ENCODE peak calls at places on chromosomes 5 and 9, in four cellular contexts. One of them, this sample, is unnamed.

GRCh38 chr9:132164604-132165362 is 2.9 kb downstream of the NTNG2 start:
- DNase-seq in heart right ventricle: peak; percentile 53
- DNase-seq in stomach: no peak
- DNase-seq in colonic mucosa: peak; percentile 33
- DNase-seq in this sample: peak; percentile 28

GRCh38 chr5:127608077-127608660 is 40.7 kb upstream of the CTXN3 start:
- DNase-seq in colonic mucosa: no peak
- DNase-seq in stomach: no peak
- DNase-seq in heart right ventricle: no peak
- DNase-seq in this sample: no peak

GRCh38 chr9:101510344-101510940 is 23.2 kb upstream of the RNF20 start:
- DNase-seq in colonic mucosa: no peak
- DNase-seq in stomach: no peak
- DNase-seq in heart right ventricle: no peak
- DNase-seq in this sample: no peak

GRCh38 chr5:57063773-57064172 is 110.1 kb upstream of the GPBP1 start:
- DNase-seq in heart right ventricle: no peak
- DNase-seq in colonic mucosa: no peak
- DNase-seq in stomach: no peak
- DNase-seq in this sample: no peak

GRCh38 chr9:91809581-91810285 is 140.3 kb downstream of the ROR2 start:
- DNase-seq in colonic mucosa: no peak
- DNase-seq in heart right ventricle: no peak
- DNase-seq in stomach: no peak
- DNase-seq in this sample: no peak

GRCh38 chr9:86557918-86558317 is 203.7 kb upstream of the TUT7 start:
- DNase-seq in heart right ventricle: no peak
- DNase-seq in colonic mucosa: no peak
- DNase-seq in stomach: no peak
- DNase-seq in this sample: no peak

GRCh38 chr9:128242828-128243485 is 32.9 kb downstream of the GOLGA2 start:
- DNase-seq in heart right ventricle: no peak
- DNase-seq in colonic mucosa: no peak
- DNase-seq in stomach: no peak
- DNase-seq in this sample: peak; percentile 55

GRCh38 chr5:150517272-150518152 is 9.6 kb downstream of the NDST1 start:
- DNase-seq in heart right ventricle: no peak
- DNase-seq in colonic mucosa: peak; percentile 96
- DNase-seq in stomach: peak; percentile 86
- DNase-seq in this sample: peak; percentile 63

GRCh38 chr5:14105717-14106435 is 37.3 kb upstream of the TRIO start:
- DNase-seq in stomach: no peak
- DNase-seq in heart right ventricle: no peak
- DNase-seq in colonic mucosa: no peak
- DNase-seq in this sample: no peak

GRCh38 chr9:133534346-133535284 is at the start of gene ADAMTSL2:
- DNase-seq in heart right ventricle: peak; percentile 77
- DNase-seq in colonic mucosa: peak; percentile 45
- DNase-seq in stomach: peak; percentile 73
- DNase-seq in this sample: peak; percentile 78

GRCh38 chr5:111126896-111127295 is 34.7 kb downstream of the WDR36 start:
- DNase-seq in heart right ventricle: no peak
- DNase-seq in colonic mucosa: no peak
- DNase-seq in stomach: no peak
- DNase-seq in this sample: no peak

GRCh38 chr9:105004466-105005090 is 76.6 kb upstream of the ABCA1 start:
- DNase-seq in colonic mucosa: no peak
- DNase-seq in heart right ventricle: no peak
- DNase-seq in stomach: no peak
- DNase-seq in this sample: no peak

GRCh38 chr5:96492654-96493053 is 59.6 kb upstream of the PCSK1 start:
- DNase-seq in heart right ventricle: no peak
- DNase-seq in colonic mucosa: no peak
- DNase-seq in stomach: no peak
- DNase-seq in this sample: no peak

GRCh38 chr5:84715686-84716085 is 331.0 kb upstream of the EDIL3 start:
- DNase-seq in stomach: no peak
- DNase-seq in colonic mucosa: no peak
- DNase-seq in heart right ventricle: no peak
- DNase-seq in this sample: no peak

GRCh38 chr9:88460583-88461332 is 72.5 kb downstream of the SPIN1 start:
- DNase-seq in colonic mucosa: no peak
- DNase-seq in heart right ventricle: no peak
- DNase-seq in stomach: no peak
- DNase-seq in this sample: no peak

GRCh38 chr5:27594141-27594540 is 555.8 kb upstream of the CDH9 start:
- DNase-seq in stomach: no peak
- DNase-seq in heart right ventricle: no peak
- DNase-seq in colonic mucosa: no peak
- DNase-seq in this sample: no peak

GRCh38 chr9:99720455-99721050 is 101.1 kb upstream of the NR4A3 start:
- DNase-seq in colonic mucosa: no peak
- DNase-seq in stomach: no peak
- DNase-seq in heart right ventricle: no peak
- DNase-seq in this sample: no peak

GRCh38 chr5:96159076-96159475 is 197.4 kb upstream of the ELL2 start:
- DNase-seq in heart right ventricle: no peak
- DNase-seq in colonic mucosa: no peak
- DNase-seq in stomach: no peak
- DNase-seq in this sample: no peak

GRCh38 chr9:26261503-26262330 is 583.5 kb upstream of the TUSC1 start:
- DNase-seq in heart right ventricle: no peak
- DNase-seq in stomach: no peak
- DNase-seq in colonic mucosa: no peak
- DNase-seq in this sample: no peak

GRCh38 chr5:429453-430188 is 13.4 kb upstream of the EXOC3 start:
- DNase-seq in heart right ventricle: no peak
- DNase-seq in colonic mucosa: no peak
- DNase-seq in stomach: peak; percentile 23
- DNase-seq in this sample: no peak

GRCh38 chr5:135034186-135034962 is at the start of gene PITX1:
- DNase-seq in heart right ventricle: no peak
- DNase-seq in colonic mucosa: peak; percentile 72
- DNase-seq in stomach: peak; percentile 69
- DNase-seq in this sample: no peak

GRCh38 chr5:143947313-143947712 is 135.4 kb downstream of the HMHB1 start:
- DNase-seq in heart right ventricle: no peak
- DNase-seq in colonic mucosa: no peak
- DNase-seq in stomach: no peak
- DNase-seq in this sample: no peak

GRCh38 chr5:157857821-157858526 is 971 bp downstream of the CLINT1 start:
- DNase-seq in stomach: no peak
- DNase-seq in heart right ventricle: no peak
- DNase-seq in colonic mucosa: no peak
- DNase-seq in this sample: no peak

GRCh38 chr5:59893436-59894227 is at the start of gene PDE4D:
- DNase-seq in colonic mucosa: peak; percentile 25
- DNase-seq in stomach: peak; percentile 63
- DNase-seq in heart right ventricle: peak; percentile 44
- DNase-seq in this sample: peak; percentile 39
- H3K4me3 ChIP-seq in colonic mucosa: no peak within 1 kb of the TSS
- H3K4me3 ChIP-seq in stomach: peak within 1 kb of the TSS; percentile 33
- H3K4me3 ChIP-seq in heart right ventricle: peak within 1 kb of the TSS; percentile 19
- H3K4me3 ChIP-seq in this sample: peak within 1 kb of the TSS; percentile 15

GRCh38 chr9:89791754-89792153 is 186.9 kb downstream of the GADD45G start:
- DNase-seq in heart right ventricle: no peak
- DNase-seq in colonic mucosa: no peak
- DNase-seq in stomach: no peak
- DNase-seq in this sample: no peak

GRCh38 chr9:89793551-89793950 is 188.7 kb downstream of the GADD45G start:
- DNase-seq in heart right ventricle: no peak
- DNase-seq in stomach: no peak
- DNase-seq in colonic mucosa: no peak
- DNase-seq in this sample: no peak

GRCh38 chr9:89793124-89793495 is 188.3 kb downstream of the GADD45G start:
- DNase-seq in colonic mucosa: no peak
- DNase-seq in stomach: no peak
- DNase-seq in heart right ventricle: no peak
- DNase-seq in this sample: no peak

GRCh38 chr9:89790542-89791109 is 185.8 kb downstream of the GADD45G start:
- DNase-seq in colonic mucosa: no peak
- DNase-seq in heart right ventricle: no peak
- DNase-seq in stomach: no peak
- DNase-seq in this sample: no peak

DNA sequence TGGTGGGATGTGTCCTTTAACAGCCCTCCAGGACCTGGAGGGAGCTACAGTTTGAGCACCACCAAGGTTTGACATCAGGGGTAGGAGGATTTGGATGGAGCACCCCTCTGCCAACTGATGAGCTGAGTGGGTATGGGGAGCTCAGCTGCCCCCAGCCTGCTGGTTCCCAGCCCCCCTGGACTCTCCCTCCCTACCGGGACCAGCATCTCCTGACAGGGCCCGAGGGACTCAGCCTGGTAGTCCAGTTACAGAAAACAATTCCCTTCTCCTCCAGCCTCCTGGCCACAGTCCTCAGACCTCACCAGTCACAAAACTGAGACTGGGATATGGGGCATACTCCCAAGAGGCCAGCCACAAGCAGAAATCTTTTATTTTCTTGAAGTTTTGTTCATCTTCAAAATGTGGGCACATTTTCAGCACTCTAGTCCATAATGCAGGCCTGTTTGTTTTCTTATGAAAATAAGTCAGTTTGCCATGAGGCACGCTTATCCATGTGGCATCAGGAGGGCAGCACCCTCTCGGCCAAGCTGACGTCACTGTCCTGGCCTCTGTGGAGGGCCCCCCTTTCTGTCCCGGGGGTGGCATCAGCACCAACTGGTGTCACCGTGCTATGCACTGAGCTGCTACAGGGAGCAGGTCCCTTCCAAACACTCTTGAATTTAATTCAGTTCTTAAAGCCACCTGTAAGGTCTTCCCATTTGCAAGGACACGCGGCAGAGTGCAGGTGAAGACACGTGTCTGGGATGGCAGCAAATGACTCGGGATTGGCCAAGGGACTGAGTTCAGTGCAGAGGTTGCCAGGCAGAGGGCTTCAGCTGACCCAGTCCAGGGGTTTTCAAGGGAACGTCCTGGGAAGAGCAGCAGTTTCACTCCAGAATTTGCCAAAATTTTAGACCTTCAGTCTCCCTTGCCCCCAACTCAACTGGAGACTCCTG is 187.6 kb downstream of the GADD45G start:
- DNase-seq in heart right ventricle: no peak
- DNase-seq in colonic mucosa: no peak
- DNase-seq in stomach: no peak
- DNase-seq in this sample: peak; percentile 28
- H3K27ac ChIP-seq in heart right ventricle: no peak overlapping the region
- H3K27ac ChIP-seq in colonic mucosa: no peak overlapping the region
- H3K27ac ChIP-seq in stomach: no peak overlapping the region
- H3K27ac ChIP-seq in this sample: no peak overlapping the region

GRCh38 chr9:122468735-122469134 is 9.0 kb downstream of the OR1J1 start:
- DNase-seq in stomach: no peak
- DNase-seq in colonic mucosa: no peak
- DNase-seq in heart right ventricle: no peak
- DNase-seq in this sample: no peak

GRCh38 chr9:122463828-122464632 is 13.7 kb downstream of the OR1J1 start:
- DNase-seq in colonic mucosa: no peak
- DNase-seq in heart right ventricle: no peak
- DNase-seq in stomach: no peak
- DNase-seq in this sample: no peak

DNA sequence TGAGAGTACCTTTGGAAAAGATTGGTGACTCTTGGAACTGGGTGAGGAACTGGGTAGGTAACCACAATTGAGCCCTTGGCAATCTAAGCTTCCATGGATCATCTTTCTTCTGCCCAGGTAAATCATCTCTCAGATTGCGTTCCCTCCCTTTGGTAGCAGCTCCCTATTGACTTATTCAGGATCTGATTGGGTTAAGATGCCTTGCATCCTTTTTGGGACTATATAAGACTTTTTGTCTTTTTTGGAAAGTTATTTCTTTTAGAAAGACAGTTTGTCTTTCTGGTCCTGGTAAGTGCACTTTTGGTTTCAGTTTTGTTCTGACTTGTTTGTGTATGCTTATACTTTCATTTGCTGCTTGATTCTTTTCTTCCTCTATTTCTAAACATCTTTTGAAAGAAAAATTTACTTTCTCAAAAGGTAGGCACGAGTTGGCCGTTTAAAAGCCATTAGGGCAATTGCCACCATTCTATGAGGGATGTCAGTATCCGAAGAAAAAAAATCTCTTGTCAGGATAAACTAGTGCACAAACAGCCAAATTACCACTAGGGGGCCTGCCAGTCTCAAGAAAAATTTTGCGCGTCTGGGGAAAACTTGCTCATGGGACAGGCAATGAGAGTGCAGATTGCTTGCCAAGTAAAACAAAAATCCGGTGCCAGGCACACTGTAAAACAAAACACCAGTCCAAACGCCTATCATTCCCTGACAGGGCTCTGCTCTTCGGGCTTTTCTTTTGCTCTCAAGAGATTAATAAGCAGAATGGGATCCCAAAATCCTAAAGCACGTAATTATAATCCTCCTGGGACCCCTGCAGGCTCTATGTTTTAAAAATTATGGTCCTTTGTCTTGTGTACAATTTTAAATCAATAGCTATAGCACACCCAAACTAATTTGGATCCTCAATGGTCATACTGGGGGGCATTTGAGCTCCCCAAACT is 12.8 kb downstream of the OR1J1 start:
- DNase-seq in heart right ventricle: peak; percentile 83
- DNase-seq in stomach: peak; percentile 83
- DNase-seq in colonic mucosa: peak; percentile 81
- DNase-seq in this sample: no peak
- H3K4me3 ChIP-seq in heart right ventricle: peak overlapping the region; percentile 20
- H3K4me3 ChIP-seq in stomach: peak overlapping the region; percentile 29
- H3K4me3 ChIP-seq in colonic mucosa: peak overlapping the region; percentile 30
- H3K4me3 ChIP-seq in this sample: no peak overlapping the region

GRCh38 chr5:67025437-67025836 is 171.2 kb downstream of the CD180 start:
- DNase-seq in colonic mucosa: no peak
- DNase-seq in heart right ventricle: no peak
- DNase-seq in stomach: no peak
- DNase-seq in this sample: no peak

GRCh38 chr5:67020231-67020630 is 176.4 kb downstream of the CD180 start:
- DNase-seq in colonic mucosa: no peak
- DNase-seq in stomach: no peak
- DNase-seq in heart right ventricle: no peak
- DNase-seq in this sample: no peak

GRCh38 chr5:67026278-67026677 is 170.3 kb downstream of the CD180 start:
- DNase-seq in heart right ventricle: no peak
- DNase-seq in colonic mucosa: no peak
- DNase-seq in stomach: no peak
- DNase-seq in this sample: no peak

GRCh38 chr5:67021522-67022316 is 174.9 kb downstream of the CD180 start:
- DNase-seq in colonic mucosa: no peak
- DNase-seq in heart right ventricle: no peak
- DNase-seq in stomach: no peak
- DNase-seq in this sample: no peak

GRCh38 chr5:67021031-67021430 is 175.6 kb downstream of the CD180 start:
- DNase-seq in colonic mucosa: no peak
- DNase-seq in heart right ventricle: no peak
- DNase-seq in stomach: no peak
- DNase-seq in this sample: no peak
- H3K27ac ChIP-seq in colonic mucosa: no peak overlapping the region
- H3K27ac ChIP-seq in heart right ventricle: no peak overlapping the region
- H3K27ac ChIP-seq in stomach: no peak overlapping the region
- H3K27ac ChIP-seq in this sample: no peak overlapping the region

This sample was measured in heart left ventricle.